ENCODE peak calls at places on chromosomes 4 and X, in nine cellular contexts. A is CD8-positive, alpha-beta T cell; L is tibial artery; U is neural crest cell; V is heart right ventricle; T is cardiac fibroblast; R is activated B cell treated with CpG ODN at 0.5 μM for 24 hours; X is kidney; Y is pancreas. K is an unnamed sample.

GRCh38 chrX:101617211-101618191 is at the start of gene ARMCX6:
- DNase-seq in A (peak), U (peak), X (peak), V (peak), R (peak), L (peak), Y (peak), T (peak), K (no peak)

GRCh38 chr4:71860643-71861042 is 76.8 kb upstream of the GC start:
- DNase-seq in U (no peak), T (no peak), Y (no peak), L (no peak), R (no peak), A (no peak), X (no peak), V (no peak), K (no peak)

GRCh38 chr4:72974694-72975487 is 94.6 kb downstream of the COX18 start:
- DNase-seq in V (no peak), X (no peak), L (no peak), T (peak), R (no peak), A (no peak), Y (no peak), U (no peak), K (no peak)

GRCh38 chr4:129144755-129145206 is 48.8 kb downstream of the C4orf33 start:
- DNase-seq in X (no peak), Y (no peak), T (peak), R (no peak), V (no peak), A (no peak), U (no peak), L (no peak), K (no peak)

GRCh38 chr4:12053951-12054350 is 625.3 kb upstream of the HS3ST1 start:
- DNase-seq in T (peak), A (no peak), U (no peak), R (no peak), V (no peak), L (no peak), Y (no peak), X (no peak), K (no peak)

GRCh38 chrX:83845397-83845796 is 15.5 kb upstream of the CYLC1 start:
- DNase-seq in T (peak), A (no peak), R (no peak), V (no peak), X (no peak), L (no peak), Y (no peak), U (no peak), K (no peak)

GRCh38 chr4:3201718-3202702 is 46.9 kb upstream of the MSANTD1 start:
- DNase-seq in V (no peak), Y (no peak), A (peak), L (no peak), U (no peak), X (no peak), R (no peak), T (peak), K (no peak)

GRCh38 chrX:133726642-133727041 is 258.8 kb downstream of the GPC3 start:
- DNase-seq in U (no peak), L (no peak), V (no peak), A (no peak), R (no peak), X (no peak), Y (no peak), T (no peak), K (no peak)

GRCh38 chr4:70023218-70023617 is 5.0 kb upstream of the HTN3 start:
- DNase-seq in Y (no peak), V (no peak), L (no peak), U (no peak), A (no peak), X (no peak), T (no peak), R (no peak), K (no peak)

GRCh38 chrX:13898084-13898483 is 81.2 kb upstream of the GPM6B start:
- DNase-seq in V (peak), R (no peak), X (no peak), A (no peak), Y (no peak), U (no peak), T (peak), L (peak), K (no peak)

GRCh38 chrX:114841051-114841450 is 176.4 kb downstream of the IL13RA2 start:
- DNase-seq in A (no peak), X (no peak), L (no peak), U (no peak), R (no peak), Y (no peak), V (no peak), T (no peak), K (no peak)

GRCh38 chr4:102734116-102734515 is 26.7 kb downstream of the MANBA start:
- DNase-seq in Y (no peak), V (no peak), U (no peak), L (no peak), R (no peak), X (no peak), A (no peak), T (no peak), K (no peak)

GRCh38 chr4:102732678-102733445 is 27.9 kb downstream of the MANBA start:
- DNase-seq in T (no peak), Y (no peak), X (no peak), A (no peak), V (no peak), U (no peak), R (no peak), L (no peak), K (no peak)

GRCh38 chr4:102734591-102735385 is 26.0 kb downstream of the MANBA start:
- DNase-seq in T (no peak), L (no peak), R (no peak), X (no peak), U (no peak), V (no peak), Y (no peak), A (no peak), K (no peak)

GRCh38 chr4:102735578-102735977 is 25.2 kb downstream of the MANBA start:
- DNase-seq in U (no peak), T (no peak), R (no peak), V (no peak), X (no peak), A (no peak), L (no peak), Y (no peak), K (no peak)

DNA sequence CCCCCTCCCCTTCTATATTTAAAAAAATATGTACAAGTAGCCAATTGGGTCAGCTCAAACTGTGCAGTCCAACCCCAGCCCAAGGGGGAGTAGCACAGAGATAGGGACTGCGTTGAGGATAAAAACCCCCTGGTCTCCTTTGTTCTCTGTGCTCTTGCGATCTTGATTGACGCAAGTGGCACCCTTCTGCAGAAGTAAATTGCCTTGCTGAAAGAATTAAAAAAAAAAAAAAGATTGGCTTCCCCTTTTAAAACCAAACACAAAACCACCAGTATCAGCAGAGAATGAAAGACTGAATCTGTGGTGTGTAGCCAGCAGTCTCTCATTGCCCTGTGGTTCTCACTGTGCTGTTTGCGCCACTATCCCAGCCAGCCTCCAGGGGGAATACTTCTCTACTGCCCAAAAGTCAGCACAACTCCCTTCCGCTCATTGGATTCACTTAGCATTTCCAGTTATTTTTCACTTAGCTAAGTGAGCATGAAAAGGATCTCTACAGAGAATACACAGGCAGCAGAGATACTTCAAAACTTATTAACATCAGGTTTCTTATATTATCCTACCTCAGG is 29.7 kb downstream of the MANBA start:
- DNase-seq in A (no peak), R (no peak), T (no peak), Y (no peak), V (no peak), L (no peak), U (no peak), X (no peak), K (no peak)
- TF ChIP-seq CTCF in A (no peak), R (no peak), T (peak), Y (no peak), V (no peak), L (no peak), U (no peak), X (peak), K (peak)

GRCh38 chr4:66252291-66252690 is 582.0 kb upstream of the EPHA5 start:
- DNase-seq in R (no peak), A (no peak), U (no peak), T (peak), Y (no peak), V (no peak), L (no peak), X (no peak), K (no peak)
- TF ChIP-seq CTCF in R (no peak), A (no peak), U (peak), T (peak), Y (no peak), V (no peak), L (no peak), X (no peak), K (peak)

GRCh38 chr4:152579107-152579764 is 43.3 kb upstream of the FBXW7 start:
- DNase-seq in V (no peak), L (no peak), Y (no peak), U (no peak), X (no peak), R (no peak), T (no peak), A (no peak), K (no peak)

GRCh38 chr4:152578670-152579069 is 42.8 kb upstream of the FBXW7 start:
- DNase-seq in Y (no peak), X (no peak), T (no peak), V (no peak), A (no peak), R (no peak), L (no peak), U (no peak), K (no peak)

GRCh38 chr4:152585036-152585439 is 49.1 kb upstream of the FBXW7 start:
- DNase-seq in A (no peak), U (no peak), R (no peak), Y (no peak), V (no peak), X (no peak), L (no peak), T (no peak), K (no peak)

GRCh38 chr4:152579916-152580315 is 44.0 kb upstream of the FBXW7 start:
- DNase-seq in A (no peak), R (no peak), T (no peak), U (no peak), L (no peak), V (no peak), X (no peak), Y (no peak), K (no peak)

GRCh38 chr4:152581536-152582160 is 45.8 kb upstream of the FBXW7 start:
- DNase-seq in V (no peak), T (no peak), A (no peak), R (no peak), L (no peak), X (no peak), U (no peak), Y (no peak), K (no peak)
- TF ChIP-seq CTCF in V (no peak), T (no peak), A (no peak), R (no peak), L (no peak), X (no peak), U (peak), Y (no peak), K (peak)

GRCh38 chr4:38150766-38151165 is 190.6 kb downstream of the PTTG2 start:
- DNase-seq in L (no peak), U (no peak), A (no peak), X (no peak), V (no peak), R (no peak), Y (no peak), T (peak), K (no peak)
- TF ChIP-seq CTCF in L (no peak), U (no peak), A (no peak), X (no peak), V (no peak), R (no peak), Y (no peak), T (no peak), K (no peak)